ENCODE peak calls at places on chromosomes 12 and 14, in four cellular contexts. One of them, this sample, is unnamed.
A peak's percentile ranks its signal among the peaks of the same experiment; 100 is the strongest.

GRCh38 chr12:104055686-104056388 is 5.8 kb upstream of the GLT8D2 start:
- DNase-seq in CD4-positive, alpha-beta memory T cell: no peak
- DNase-seq in heart left ventricle: peak; percentile 94
- DNase-seq in adipocyte: peak; percentile 16
- DNase-seq in this sample: peak; percentile 86

GRCh38 chr14:96105921-96106441 is 66.8 kb downstream of the C14orf132 start:
- DNase-seq in heart left ventricle: no peak
- DNase-seq in CD4-positive, alpha-beta memory T cell: no peak
- DNase-seq in adipocyte: no peak
- DNase-seq in this sample: peak; percentile 59

GRCh38 chr12:81896771-81897170 is 137.6 kb upstream of the PPFIA2 start:
- DNase-seq in heart left ventricle: no peak
- DNase-seq in adipocyte: peak; percentile 8
- DNase-seq in CD4-positive, alpha-beta memory T cell: no peak
- DNase-seq in this sample: no peak

GRCh38 chr14:55117816-55118441 is 11.1 kb upstream of the LGALS3 start:
- DNase-seq in adipocyte: no peak
- DNase-seq in heart left ventricle: no peak
- DNase-seq in CD4-positive, alpha-beta memory T cell: no peak
- DNase-seq in this sample: no peak

GRCh38 chr14:61493239-61493638 is 171.9 kb downstream of the PRKCH start:
- DNase-seq in heart left ventricle: no peak
- DNase-seq in CD4-positive, alpha-beta memory T cell: no peak
- DNase-seq in adipocyte: peak; percentile 82
- DNase-seq in this sample: no peak

GRCh38 chr14:84017533-84017932 is 1512.4 kb upstream of the FLRT2 start:
- DNase-seq in adipocyte: no peak
- DNase-seq in heart left ventricle: no peak
- DNase-seq in CD4-positive, alpha-beta memory T cell: no peak
- DNase-seq in this sample: no peak

GRCh38 chr14:69059658-69060648 is 80.9 kb upstream of the ACTN1 start:
- DNase-seq in CD4-positive, alpha-beta memory T cell: no peak
- DNase-seq in adipocyte: peak; percentile 93
- DNase-seq in heart left ventricle: peak; percentile 56
- DNase-seq in this sample: peak; percentile 55

GRCh38 chr12:127459687-127460086 is 807.3 kb upstream of the TMEM132C start:
- DNase-seq in CD4-positive, alpha-beta memory T cell: no peak
- DNase-seq in adipocyte: no peak
- DNase-seq in heart left ventricle: no peak
- DNase-seq in this sample: no peak

GRCh38 chr12:62719027-62719426 is 215.9 kb downstream of the PPM1H start:
- DNase-seq in adipocyte: no peak
- DNase-seq in CD4-positive, alpha-beta memory T cell: no peak
- DNase-seq in heart left ventricle: no peak
- DNase-seq in this sample: no peak

GRCh38 chr12:108620236-108620879 is 13.3 kb downstream of the SELPLG start:
- DNase-seq in heart left ventricle: no peak
- DNase-seq in adipocyte: peak; percentile 75
- DNase-seq in CD4-positive, alpha-beta memory T cell: no peak
- DNase-seq in this sample: no peak

GRCh38 chr12:115885040-115885439 is 392.5 kb downstream of the MED13L start:
- DNase-seq in CD4-positive, alpha-beta memory T cell: no peak
- DNase-seq in heart left ventricle: no peak
- DNase-seq in adipocyte: no peak
- DNase-seq in this sample: no peak

GRCh38 chr12:124297856-124298255 is 3.0 kb downstream of the RFLNA start:
- DNase-seq in adipocyte: no peak
- DNase-seq in heart left ventricle: no peak
- DNase-seq in CD4-positive, alpha-beta memory T cell: no peak
- DNase-seq in this sample: no peak
- H3K4me3 ChIP-seq in adipocyte: no peak overlapping the region
- H3K4me3 ChIP-seq in heart left ventricle: no peak overlapping the region
- H3K4me3 ChIP-seq in CD4-positive, alpha-beta memory T cell: no peak overlapping the region
- H3K4me3 ChIP-seq in this sample: no peak overlapping the region

GRCh38 chr14:79332504-79333197 is 878.7 kb downstream of the DIO2 start:
- DNase-seq in CD4-positive, alpha-beta memory T cell: no peak
- DNase-seq in heart left ventricle: no peak
- DNase-seq in adipocyte: no peak
- DNase-seq in this sample: no peak
- H3K9me3 ChIP-seq in CD4-positive, alpha-beta memory T cell: no peaks in the 10 kb centered on the region
- H3K9me3 ChIP-seq in heart left ventricle: no peaks in the 10 kb centered on the region
- H3K9me3 ChIP-seq in adipocyte: no peaks in the 10 kb centered on the region
- H3K9me3 ChIP-seq in this sample: no peaks in the 10 kb centered on the region

GRCh38 chr12:33429468-33429867 is 10.2 kb downstream of the SYT10 start:
- DNase-seq in heart left ventricle: no peak
- DNase-seq in adipocyte: no peak
- DNase-seq in CD4-positive, alpha-beta memory T cell: no peak
- DNase-seq in this sample: no peak
- H3K4me3 ChIP-seq in heart left ventricle: no peak overlapping the region
- H3K4me3 ChIP-seq in adipocyte: no peak overlapping the region
- H3K4me3 ChIP-seq in CD4-positive, alpha-beta memory T cell: no peak overlapping the region
- H3K4me3 ChIP-seq in this sample: no peak overlapping the region

GRCh38 chr12:26700430-26700829 is 132.6 kb downstream of the ITPR2 start:
- DNase-seq in CD4-positive, alpha-beta memory T cell: no peak
- DNase-seq in heart left ventricle: no peak
- DNase-seq in adipocyte: no peak
- DNase-seq in this sample: no peak

GRCh38 chr12:26699237-26699636 is 133.8 kb downstream of the ITPR2 start:
- DNase-seq in heart left ventricle: no peak
- DNase-seq in adipocyte: peak; percentile 30
- DNase-seq in CD4-positive, alpha-beta memory T cell: no peak
- DNase-seq in this sample: no peak

GRCh38 chr12:26704214-26704613 is 128.8 kb downstream of the ITPR2 start:
- DNase-seq in CD4-positive, alpha-beta memory T cell: no peak
- DNase-seq in adipocyte: no peak
- DNase-seq in heart left ventricle: no peak
- DNase-seq in this sample: no peak

GRCh38 chr12:26701604-26702215 is 131.3 kb downstream of the ITPR2 start:
- DNase-seq in adipocyte: peak; percentile 87
- DNase-seq in CD4-positive, alpha-beta memory T cell: peak; percentile 14
- DNase-seq in heart left ventricle: no peak
- DNase-seq in this sample: no peak

GRCh38 chr12:26704684-26705475 is 128.1 kb downstream of the ITPR2 start:
- DNase-seq in adipocyte: peak; percentile 40
- DNase-seq in CD4-positive, alpha-beta memory T cell: no peak
- DNase-seq in heart left ventricle: no peak
- DNase-seq in this sample: no peak
- H3K9me3 ChIP-seq in adipocyte: no peaks in the 10 kb centered on the region
- H3K9me3 ChIP-seq in CD4-positive, alpha-beta memory T cell: no peaks in the 10 kb centered on the region
- H3K9me3 ChIP-seq in heart left ventricle: peaks cover 4% of the 10 kb centered on the region
- H3K9me3 ChIP-seq in this sample: no peaks in the 10 kb centered on the region

GRCh38 chr12:132282031-132282949 is 47.1 kb downstream of the GALNT9 start:
- DNase-seq in adipocyte: no peak
- DNase-seq in CD4-positive, alpha-beta memory T cell: no peak
- DNase-seq in heart left ventricle: no peak
- DNase-seq in this sample: no peak

GRCh38 chr12:132284618-132285310 is 44.6 kb downstream of the GALNT9 start:
- DNase-seq in CD4-positive, alpha-beta memory T cell: no peak
- DNase-seq in adipocyte: no peak
- DNase-seq in heart left ventricle: no peak
- DNase-seq in this sample: no peak

GRCh38 chr12:132282950-132283771 is 46.2 kb downstream of the GALNT9 start:
- DNase-seq in adipocyte: no peak
- DNase-seq in heart left ventricle: no peak
- DNase-seq in CD4-positive, alpha-beta memory T cell: no peak
- DNase-seq in this sample: no peak

GRCh38 chr12:132285311-132285741 is 44.1 kb downstream of the GALNT9 start:
- DNase-seq in heart left ventricle: no peak
- DNase-seq in adipocyte: no peak
- DNase-seq in CD4-positive, alpha-beta memory T cell: no peak
- DNase-seq in this sample: no peak

DNA sequence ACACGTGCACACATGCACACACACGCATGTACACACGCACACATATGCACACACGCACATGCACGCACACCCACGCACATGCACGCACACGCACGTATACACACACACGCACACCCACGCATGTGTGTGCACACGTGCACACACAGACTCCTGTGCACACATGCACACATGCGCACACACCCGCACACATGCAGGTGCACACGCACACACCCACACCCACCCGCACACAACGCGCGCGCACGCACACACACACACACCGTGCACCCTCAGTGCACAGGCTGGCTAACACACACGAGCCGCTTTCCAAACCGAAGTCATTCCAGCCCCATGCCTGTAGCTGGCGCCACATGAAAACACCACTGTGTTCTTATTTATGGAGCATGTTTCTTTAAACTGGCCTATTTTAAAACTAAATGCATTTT is 45.3 kb downstream of the GALNT9 start:
- DNase-seq in heart left ventricle: no peak
- DNase-seq in CD4-positive, alpha-beta memory T cell: no peak
- DNase-seq in adipocyte: peak; percentile 38
- DNase-seq in this sample: no peak
- H3K4me3 ChIP-seq in heart left ventricle: no peak overlapping the region
- H3K4me3 ChIP-seq in CD4-positive, alpha-beta memory T cell: no peak overlapping the region
- H3K4me3 ChIP-seq in adipocyte: no peak overlapping the region
- H3K4me3 ChIP-seq in this sample: no peak overlapping the region

GRCh38 chr12:130444986-130445385 is 107.3 kb downstream of the PIWIL1 start:
- DNase-seq in adipocyte: no peak
- DNase-seq in CD4-positive, alpha-beta memory T cell: no peak
- DNase-seq in heart left ventricle: peak; percentile 7
- DNase-seq in this sample: no peak
- H3K9me3 ChIP-seq in adipocyte: no peaks in the 10 kb centered on the region
- H3K9me3 ChIP-seq in CD4-positive, alpha-beta memory T cell: no peaks in the 10 kb centered on the region
- H3K9me3 ChIP-seq in heart left ventricle: no peaks in the 10 kb centered on the region
- H3K9me3 ChIP-seq in this sample: no peaks in the 10 kb centered on the region

GRCh38 chr12:45674181-45674580 is 55.3 kb upstream of the ARID2 start:
- DNase-seq in heart left ventricle: no peak
- DNase-seq in CD4-positive, alpha-beta memory T cell: no peak
- DNase-seq in adipocyte: peak; percentile 6
- DNase-seq in this sample: no peak
- H3K4me3 ChIP-seq in heart left ventricle: no peak overlapping the region
- H3K4me3 ChIP-seq in CD4-positive, alpha-beta memory T cell: no peak overlapping the region
- H3K4me3 ChIP-seq in adipocyte: no peak overlapping the region
- H3K4me3 ChIP-seq in this sample: no peak overlapping the region